ENCODE peak calls at places on chromosome 6, in six cellular contexts. One of them, this sample, is unnamed.
A peak's percentile ranks its signal among the peaks of the same experiment; 100 is the strongest.

GRCh38 chr6:33577106-33577535 is 3.0 kb downstream of the BAK1 start:
- DNase-seq in Karpas-422: no peak
- DNase-seq in GM23338: no peak
- DNase-seq in adrenal gland: peak; percentile 97
- DNase-seq in CD4-positive, alpha-beta memory T cell: no peak
- DNase-seq in left ventricle myocardium inferior: peak; percentile 53
- DNase-seq in this sample: peak; percentile 77

GRCh38 chr6:140537834-140538680 is 1163.6 kb upstream of the CITED2 start:
- DNase-seq in Karpas-422: no peak
- DNase-seq in GM23338: peak; percentile 62
- DNase-seq in adrenal gland: no peak
- DNase-seq in CD4-positive, alpha-beta memory T cell: no peak
- DNase-seq in left ventricle myocardium inferior: no peak
- DNase-seq in this sample: peak; percentile 22

GRCh38 chr6:139376054-139376355 is 1.6 kb upstream of the CITED2 start:
- DNase-seq in Karpas-422: no peak
- DNase-seq in GM23338: no peak
- DNase-seq in adrenal gland: peak; percentile 39
- DNase-seq in CD4-positive, alpha-beta memory T cell: no peak
- DNase-seq in left ventricle myocardium inferior: peak; percentile 47
- DNase-seq in this sample: peak; percentile 70

GRCh38 chr6:47168176-47168575 is 126.0 kb upstream of the ADGRF1 start:
- DNase-seq in Karpas-422: no peak
- DNase-seq in GM23338: no peak
- DNase-seq in adrenal gland: peak; percentile 16
- DNase-seq in CD4-positive, alpha-beta memory T cell: no peak
- DNase-seq in left ventricle myocardium inferior: peak; percentile 28
- DNase-seq in this sample: no peak

GRCh38 chr6:151661928-151662327 is 145.6 kb upstream of the ESR1 start:
- DNase-seq in Karpas-422: peak; percentile 81
- DNase-seq in GM23338: peak; percentile 71
- DNase-seq in adrenal gland: no peak
- DNase-seq in CD4-positive, alpha-beta memory T cell: no peak
- DNase-seq in left ventricle myocardium inferior: no peak
- DNase-seq in this sample: no peak

GRCh38 chr6:4265740-4266139 is 130.4 kb upstream of the ECI2 start:
- DNase-seq in Karpas-422: no peak
- DNase-seq in GM23338: no peak
- DNase-seq in adrenal gland: no peak
- DNase-seq in CD4-positive, alpha-beta memory T cell: no peak
- DNase-seq in left ventricle myocardium inferior: no peak
- DNase-seq in this sample: no peak

GRCh38 chr6:30735668-30736314 is 6.7 kb downstream of the FLOT1 start:
- DNase-seq in Karpas-422: no peak
- DNase-seq in GM23338: no peak
- DNase-seq in adrenal gland: no peak
- DNase-seq in CD4-positive, alpha-beta memory T cell: no peak
- DNase-seq in left ventricle myocardium inferior: no peak
- DNase-seq in this sample: no peak

GRCh38 chr6:52392944-52393343 is 27.2 kb upstream of the EFHC1 start:
- DNase-seq in Karpas-422: no peak
- DNase-seq in GM23338: no peak
- DNase-seq in adrenal gland: no peak
- DNase-seq in CD4-positive, alpha-beta memory T cell: peak; percentile 22
- DNase-seq in left ventricle myocardium inferior: no peak
- DNase-seq in this sample: no peak

GRCh38 chr6:2168480-2168879 is 76.9 kb downstream of the GMDS start:
- DNase-seq in Karpas-422: no peak
- DNase-seq in GM23338: no peak
- DNase-seq in adrenal gland: no peak
- DNase-seq in CD4-positive, alpha-beta memory T cell: no peak
- DNase-seq in left ventricle myocardium inferior: no peak
- DNase-seq in this sample: no peak

GRCh38 chr6:31037692-31038091 is 27.4 kb downstream of the MUC22 start:
- DNase-seq in Karpas-422: no peak
- DNase-seq in GM23338: no peak
- DNase-seq in adrenal gland: no peak
- DNase-seq in CD4-positive, alpha-beta memory T cell: no peak
- DNase-seq in left ventricle myocardium inferior: no peak
- DNase-seq in this sample: no peak

GRCh38 chr6:13766201-13766634 is 48.1 kb downstream of the MCUR1 start:
- DNase-seq in Karpas-422: no peak
- DNase-seq in GM23338: no peak
- DNase-seq in adrenal gland: no peak
- DNase-seq in CD4-positive, alpha-beta memory T cell: no peak
- DNase-seq in left ventricle myocardium inferior: no peak
- DNase-seq in this sample: no peak

GRCh38 chr6:11970114-11970513 is 42.0 kb upstream of the HIVEP1 start:
- DNase-seq in Karpas-422: no peak
- DNase-seq in GM23338: no peak
- DNase-seq in adrenal gland: no peak
- DNase-seq in CD4-positive, alpha-beta memory T cell: no peak
- DNase-seq in left ventricle myocardium inferior: no peak
- DNase-seq in this sample: no peak

GRCh38 chr6:34684919-34685318 is 11.6 kb downstream of the ILRUN start:
- DNase-seq in Karpas-422: no peak
- DNase-seq in GM23338: no peak
- DNase-seq in adrenal gland: no peak
- DNase-seq in CD4-positive, alpha-beta memory T cell: no peak
- DNase-seq in left ventricle myocardium inferior: no peak
- DNase-seq in this sample: no peak

GRCh38 chr6:34684364-34684763 is 12.2 kb downstream of the ILRUN start:
- DNase-seq in Karpas-422: no peak
- DNase-seq in GM23338: no peak
- DNase-seq in adrenal gland: no peak
- DNase-seq in CD4-positive, alpha-beta memory T cell: no peak
- DNase-seq in left ventricle myocardium inferior: no peak
- DNase-seq in this sample: no peak

GRCh38 chr6:34676140-34676539 is 20.4 kb downstream of the ILRUN start:
- DNase-seq in Karpas-422: no peak
- DNase-seq in GM23338: no peak
- DNase-seq in adrenal gland: no peak
- DNase-seq in CD4-positive, alpha-beta memory T cell: no peak
- DNase-seq in left ventricle myocardium inferior: no peak
- DNase-seq in this sample: no peak

GRCh38 chr6:34680802-34681515 is 15.6 kb downstream of the ILRUN start:
- DNase-seq in Karpas-422: no peak
- DNase-seq in GM23338: no peak
- DNase-seq in adrenal gland: peak; percentile 50
- DNase-seq in CD4-positive, alpha-beta memory T cell: no peak
- DNase-seq in left ventricle myocardium inferior: no peak
- DNase-seq in this sample: no peak

GRCh38 chr6:34679552-34680255 is 16.9 kb downstream of the ILRUN start:
- DNase-seq in Karpas-422: no peak
- DNase-seq in GM23338: no peak
- DNase-seq in adrenal gland: no peak
- DNase-seq in CD4-positive, alpha-beta memory T cell: no peak
- DNase-seq in left ventricle myocardium inferior: no peak
- DNase-seq in this sample: no peak
- H3K4me3 ChIP-seq in Karpas-422: no peak overlapping the region
- H3K4me3 ChIP-seq in GM23338: no peak overlapping the region
- H3K4me3 ChIP-seq in adrenal gland: no peak overlapping the region
- H3K4me3 ChIP-seq in CD4-positive, alpha-beta memory T cell: no peak overlapping the region
- H3K4me3 ChIP-seq in left ventricle myocardium inferior: no peak overlapping the region
- H3K4me3 ChIP-seq in this sample: no peak overlapping the region

GRCh38 chr6:41729624-41730023 is 5.8 kb downstream of the TFEB start:
- DNase-seq in Karpas-422: no peak
- DNase-seq in GM23338: peak; percentile 48
- DNase-seq in adrenal gland: no peak
- DNase-seq in CD4-positive, alpha-beta memory T cell: no peak
- DNase-seq in left ventricle myocardium inferior: no peak
- DNase-seq in this sample: no peak
- H3K4me1 ChIP-seq in Karpas-422: peaks cover 91% of the 10 kb centered on the region
- H3K4me1 ChIP-seq in GM23338: peaks cover 25% of the 10 kb centered on the region
- H3K4me1 ChIP-seq in adrenal gland: peaks cover 42% of the 10 kb centered on the region
- H3K4me1 ChIP-seq in CD4-positive, alpha-beta memory T cell: peaks cover 60% of the 10 kb centered on the region
- H3K4me1 ChIP-seq in left ventricle myocardium inferior: peaks cover 93% of the 10 kb centered on the region
- H3K4me1 ChIP-seq in this sample: peaks cover 35% of the 10 kb centered on the region

GRCh38 chr6:70811788-70812187 is 144.1 kb downstream of the SMAP1 start:
- DNase-seq in Karpas-422: no peak
- DNase-seq in GM23338: no peak
- DNase-seq in adrenal gland: no peak
- DNase-seq in CD4-positive, alpha-beta memory T cell: no peak
- DNase-seq in left ventricle myocardium inferior: no peak
- DNase-seq in this sample: no peak

GRCh38 chr6:70819715-70820114 is 137.1 kb downstream of the B3GAT2 start:
- DNase-seq in Karpas-422: no peak
- DNase-seq in GM23338: no peak
- DNase-seq in adrenal gland: no peak
- DNase-seq in CD4-positive, alpha-beta memory T cell: no peak
- DNase-seq in left ventricle myocardium inferior: no peak
- DNase-seq in this sample: no peak

GRCh38 chr6:70813885-70814284 is 143.0 kb downstream of the B3GAT2 start:
- DNase-seq in Karpas-422: no peak
- DNase-seq in GM23338: no peak
- DNase-seq in adrenal gland: no peak
- DNase-seq in CD4-positive, alpha-beta memory T cell: no peak
- DNase-seq in left ventricle myocardium inferior: no peak
- DNase-seq in this sample: no peak
- H3K4me3 ChIP-seq in Karpas-422: no peak overlapping the region
- H3K4me3 ChIP-seq in GM23338: no peak overlapping the region
- H3K4me3 ChIP-seq in adrenal gland: no peak overlapping the region
- H3K4me3 ChIP-seq in CD4-positive, alpha-beta memory T cell: no peak overlapping the region
- H3K4me3 ChIP-seq in left ventricle myocardium inferior: peak overlapping the region; percentile 34
- H3K4me3 ChIP-seq in this sample: no peak overlapping the region

DNA sequence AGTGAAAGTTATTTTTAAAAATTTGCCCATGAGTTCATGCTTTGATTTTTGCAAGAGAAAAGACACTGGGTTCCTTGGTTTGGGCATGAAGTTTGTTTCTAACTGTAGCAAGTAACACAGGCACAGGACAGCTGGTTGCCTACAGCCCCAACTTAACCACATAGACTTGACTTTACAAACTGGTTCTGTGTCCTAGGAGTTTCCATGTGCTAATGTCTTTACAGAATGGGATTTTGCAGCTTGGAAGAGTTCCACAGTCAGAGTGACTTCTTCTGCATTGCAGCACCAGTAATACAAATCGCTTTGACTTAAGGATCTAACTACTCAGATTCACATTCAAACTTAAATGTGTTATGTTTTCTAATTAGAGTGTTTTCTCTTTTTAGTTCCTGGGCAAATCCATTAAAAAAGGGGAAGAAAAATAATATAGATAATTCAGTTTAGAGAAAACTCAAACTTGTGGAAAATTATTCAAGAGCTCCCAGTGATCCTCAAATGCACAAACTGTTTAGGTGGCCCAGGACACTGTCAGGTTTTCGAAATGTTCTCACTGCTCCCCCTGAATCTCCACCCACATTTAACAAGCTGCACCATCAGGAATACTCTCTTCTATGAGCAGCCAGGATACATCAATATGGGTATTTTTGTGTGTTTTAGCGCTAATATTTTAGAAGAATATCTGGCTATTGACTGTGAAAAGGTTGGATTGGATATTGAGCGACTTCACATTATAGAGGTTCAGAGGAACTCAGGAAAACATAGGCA is 44.1 kb downstream of the OR2B2 start:
- DNase-seq in Karpas-422: no peak
- DNase-seq in GM23338: no peak
- DNase-seq in adrenal gland: no peak
- DNase-seq in CD4-positive, alpha-beta memory T cell: no peak
- DNase-seq in left ventricle myocardium inferior: no peak
- DNase-seq in this sample: no peak
- H3K4me1 ChIP-seq in Karpas-422: peaks cover 46% of the 10 kb centered on the region
- H3K4me1 ChIP-seq in GM23338: peaks cover 3% of the 10 kb centered on the region
- H3K4me1 ChIP-seq in adrenal gland: peaks cover 24% of the 10 kb centered on the region
- H3K4me1 ChIP-seq in CD4-positive, alpha-beta memory T cell: peaks cover 42% of the 10 kb centered on the region
- H3K4me1 ChIP-seq in left ventricle myocardium inferior: peaks cover 54% of the 10 kb centered on the region
- H3K4me1 ChIP-seq in this sample: peaks cover 8% of the 10 kb centered on the region

DNA sequence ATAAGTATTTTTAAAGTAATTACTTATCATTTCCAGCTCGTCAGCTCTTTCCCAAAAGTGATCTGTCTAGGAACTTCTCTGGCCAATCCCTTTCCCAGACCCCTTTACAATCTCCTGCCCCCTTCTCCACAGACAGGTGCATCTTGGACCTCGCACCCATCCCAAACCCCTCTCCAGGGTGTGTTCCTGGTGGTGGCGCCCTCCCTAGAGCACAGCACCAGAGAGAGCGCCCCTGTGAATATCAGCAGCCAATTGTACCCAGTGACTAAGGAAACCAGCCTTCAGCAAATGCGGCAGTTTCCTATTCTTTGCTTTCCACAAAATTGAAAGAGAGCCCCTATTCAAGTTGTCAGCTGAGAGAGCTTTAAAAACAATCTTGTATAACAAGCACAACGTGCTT is 157.7 kb downstream of the RNASET2 start:
- DNase-seq in Karpas-422: no peak
- DNase-seq in GM23338: no peak
- DNase-seq in adrenal gland: no peak
- DNase-seq in CD4-positive, alpha-beta memory T cell: no peak
- DNase-seq in left ventricle myocardium inferior: no peak
- DNase-seq in this sample: no peak
- H3K4me3 ChIP-seq in Karpas-422: no peak overlapping the region
- H3K4me3 ChIP-seq in GM23338: no peak overlapping the region
- H3K4me3 ChIP-seq in adrenal gland: no peak overlapping the region
- H3K4me3 ChIP-seq in CD4-positive, alpha-beta memory T cell: no peak overlapping the region
- H3K4me3 ChIP-seq in left ventricle myocardium inferior: no peak overlapping the region
- H3K4me3 ChIP-seq in this sample: no peak overlapping the region

GRCh38 chr6:34667481-34668238 is 28.9 kb downstream of the ILRUN start:
- DNase-seq in Karpas-422: no peak
- DNase-seq in GM23338: no peak
- DNase-seq in adrenal gland: no peak
- DNase-seq in CD4-positive, alpha-beta memory T cell: no peak
- DNase-seq in left ventricle myocardium inferior: no peak
- DNase-seq in this sample: no peak
- H3K4me1 ChIP-seq in Karpas-422: peaks cover 21% of the 10 kb centered on the region
- H3K4me1 ChIP-seq in GM23338: peaks cover 24% of the 10 kb centered on the region
- H3K4me1 ChIP-seq in adrenal gland: peaks cover 34% of the 10 kb centered on the region
- H3K4me1 ChIP-seq in CD4-positive, alpha-beta memory T cell: peaks cover 82% of the 10 kb centered on the region
- H3K4me1 ChIP-seq in left ventricle myocardium inferior: peaks cover 64% of the 10 kb centered on the region
- H3K4me1 ChIP-seq in this sample: peaks cover 12% of the 10 kb centered on the region

GRCh38 chr6:339480-339879 is 47.2 kb downstream of the DUSP22 start:
- DNase-seq in Karpas-422: no peak
- DNase-seq in GM23338: no peak
- DNase-seq in adrenal gland: no peak
- DNase-seq in CD4-positive, alpha-beta memory T cell: no peak
- DNase-seq in left ventricle myocardium inferior: no peak
- DNase-seq in this sample: no peak
- H3K4me3 ChIP-seq in Karpas-422: no peak overlapping the region
- H3K4me3 ChIP-seq in GM23338: no peak overlapping the region
- H3K4me3 ChIP-seq in adrenal gland: no peak overlapping the region
- H3K4me3 ChIP-seq in CD4-positive, alpha-beta memory T cell: no peak overlapping the region
- H3K4me3 ChIP-seq in left ventricle myocardium inferior: no peak overlapping the region
- H3K4me3 ChIP-seq in this sample: no peak overlapping the region

DNA sequence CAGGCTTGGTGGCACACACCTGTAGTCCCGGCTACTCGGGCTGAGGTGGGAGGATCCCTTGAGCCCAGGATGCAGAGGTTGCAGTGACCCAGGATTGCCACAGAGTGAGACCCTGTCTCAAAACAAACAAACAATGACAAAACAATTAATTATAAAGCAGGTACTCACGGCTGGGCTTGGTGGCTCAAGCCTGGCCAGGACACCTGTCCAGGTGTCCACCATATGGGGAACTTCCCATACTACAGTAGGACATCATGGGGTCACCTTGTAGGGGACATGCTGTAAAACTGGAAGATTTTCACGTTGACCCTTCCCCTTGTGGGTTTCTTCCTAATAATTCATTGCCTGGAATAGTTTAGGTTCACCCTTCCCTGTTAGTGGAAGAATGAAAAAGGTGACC is 30.7 kb upstream of the RPL7L1 start:
- DNase-seq in Karpas-422: no peak
- DNase-seq in GM23338: no peak
- DNase-seq in adrenal gland: no peak
- DNase-seq in CD4-positive, alpha-beta memory T cell: no peak
- DNase-seq in left ventricle myocardium inferior: no peak
- DNase-seq in this sample: no peak
- H3K4me1 ChIP-seq in Karpas-422: no peaks in the 10 kb centered on the region
- H3K4me1 ChIP-seq in GM23338: no peaks in the 10 kb centered on the region
- H3K4me1 ChIP-seq in adrenal gland: no peaks in the 10 kb centered on the region
- H3K4me1 ChIP-seq in CD4-positive, alpha-beta memory T cell: no peaks in the 10 kb centered on the region
- H3K4me1 ChIP-seq in left ventricle myocardium inferior: no peaks in the 10 kb centered on the region
- H3K4me1 ChIP-seq in this sample: no peaks in the 10 kb centered on the region

GRCh38 chr6:22072939-22073338 is 223.9 kb downstream of the PRL start:
- DNase-seq in Karpas-422: no peak
- DNase-seq in GM23338: no peak
- DNase-seq in adrenal gland: no peak
- DNase-seq in CD4-positive, alpha-beta memory T cell: no peak
- DNase-seq in left ventricle myocardium inferior: no peak
- DNase-seq in this sample: no peak
- H3K4me3 ChIP-seq in Karpas-422: no peak overlapping the region
- H3K4me3 ChIP-seq in GM23338: no peak overlapping the region
- H3K4me3 ChIP-seq in adrenal gland: no peak overlapping the region
- H3K4me3 ChIP-seq in CD4-positive, alpha-beta memory T cell: no peak overlapping the region
- H3K4me3 ChIP-seq in left ventricle myocardium inferior: no peak overlapping the region
- H3K4me3 ChIP-seq in this sample: no peak overlapping the region

This sample was measured in right cardiac atrium.